ENCODE peak calls at places on chromosomes 7 and 10, in five cellular contexts. One of them, this sample, is unnamed.

GRCh38 chr7:53059591-53059990 is 24.2 kb downstream of the POM121L12 start:
- DNase-seq in GM12891: no peak
- DNase-seq in osteocyte: no peak
- DNase-seq in head of caudate nucleus: no peak
- DNase-seq in hypothalamus: no peak
- DNase-seq in this sample: no peak

GRCh38 chr7:118311121-118311803 is 86.8 kb downstream of the ANKRD7 start:
- DNase-seq in GM12891: no peak
- DNase-seq in hypothalamus: no peak
- DNase-seq in osteocyte: no peak
- DNase-seq in head of caudate nucleus: no peak
- DNase-seq in this sample: no peak

GRCh38 chr7:150909192-150909591 is 56.9 kb downstream of the AOC1 start:
- DNase-seq in GM12891: no peak
- DNase-seq in hypothalamus: no peak
- DNase-seq in head of caudate nucleus: no peak
- DNase-seq in osteocyte: peak; percentile 27
- DNase-seq in this sample: no peak

GRCh38 chr10:44378626-44379025 is 6.3 kb downstream of the CXCL12 start:
- DNase-seq in osteocyte: no peak
- DNase-seq in GM12891: no peak
- DNase-seq in head of caudate nucleus: no peak
- DNase-seq in hypothalamus: no peak
- DNase-seq in this sample: no peak

GRCh38 chr7:101717986-101718746 is 89.1 kb upstream of the MYL10 start:
- DNase-seq in osteocyte: no peak
- DNase-seq in hypothalamus: no peak
- DNase-seq in head of caudate nucleus: no peak
- DNase-seq in GM12891: no peak
- DNase-seq in this sample: no peak

GRCh38 chr10:94383515-94383914 is 18.8 kb upstream of the TBC1D12 start:
- DNase-seq in osteocyte: no peak
- DNase-seq in head of caudate nucleus: no peak
- DNase-seq in hypothalamus: no peak
- DNase-seq in GM12891: no peak
- DNase-seq in this sample: no peak

GRCh38 chr10:24418532-24418931 is 209.6 kb downstream of the KIAA1217 start:
- DNase-seq in head of caudate nucleus: no peak
- DNase-seq in GM12891: no peak
- DNase-seq in osteocyte: no peak
- DNase-seq in hypothalamus: no peak
- DNase-seq in this sample: no peak

GRCh38 chr10:4260483-4260882 is 475.5 kb upstream of the KLF6 start:
- DNase-seq in GM12891: no peak
- DNase-seq in hypothalamus: no peak
- DNase-seq in osteocyte: no peak
- DNase-seq in head of caudate nucleus: no peak
- DNase-seq in this sample: no peak

GRCh38 chr10:120691623-120692022 is 159.5 kb upstream of the WDR11 start:
- DNase-seq in hypothalamus: no peak
- DNase-seq in GM12891: peak; percentile 5
- DNase-seq in osteocyte: no peak
- DNase-seq in head of caudate nucleus: no peak
- DNase-seq in this sample: no peak

GRCh38 chr10:100895346-100895745 is 17.4 kb upstream of the SLF2 start:
- DNase-seq in head of caudate nucleus: no peak
- DNase-seq in hypothalamus: no peak
- DNase-seq in osteocyte: no peak
- DNase-seq in GM12891: no peak
- DNase-seq in this sample: no peak

GRCh38 chr10:80081026-80081425 is 2.6 kb downstream of the TMEM254 start:
- DNase-seq in head of caudate nucleus: no peak
- DNase-seq in hypothalamus: no peak
- DNase-seq in osteocyte: no peak
- DNase-seq in GM12891: no peak
- DNase-seq in this sample: no peak

GRCh38 chr10:79188154-79188763 is 119.5 kb downstream of the ZMIZ1 start:
- DNase-seq in hypothalamus: no peak
- DNase-seq in osteocyte: no peak
- DNase-seq in GM12891: no peak
- DNase-seq in head of caudate nucleus: no peak
- DNase-seq in this sample: no peak

GRCh38 chr7:150927954-150928340 is 50.2 kb downstream of the KCNH2 start:
- DNase-seq in osteocyte: no peak
- DNase-seq in hypothalamus: no peak
- DNase-seq in head of caudate nucleus: no peak
- DNase-seq in GM12891: no peak
- DNase-seq in this sample: no peak

GRCh38 chr7:371119-371778 is 81.3 kb downstream of the FOXL3 start:
- DNase-seq in head of caudate nucleus: no peak
- DNase-seq in hypothalamus: no peak
- DNase-seq in osteocyte: no peak
- DNase-seq in GM12891: no peak
- DNase-seq in this sample: no peak

GRCh38 chr7:18834574-18835361 is 282.7 kb downstream of the TWIST1 start:
- DNase-seq in osteocyte: no peak
- DNase-seq in head of caudate nucleus: no peak
- DNase-seq in GM12891: no peak
- DNase-seq in hypothalamus: no peak
- DNase-seq in this sample: no peak

GRCh38 chr7:115721293-115721920 is 309.2 kb downstream of the TFEC start:
- DNase-seq in hypothalamus: no peak
- DNase-seq in osteocyte: no peak
- DNase-seq in head of caudate nucleus: no peak
- DNase-seq in GM12891: no peak
- DNase-seq in this sample: no peak

GRCh38 chr7:11760372-11760771 is 71.6 kb downstream of the THSD7A start:
- DNase-seq in head of caudate nucleus: no peak
- DNase-seq in hypothalamus: no peak
- DNase-seq in osteocyte: no peak
- DNase-seq in GM12891: no peak
- DNase-seq in this sample: no peak